ENCODE peak calls at places on chromosomes 12 and 14, in seven cellular contexts. One of them, this sample, is unnamed. For H3K9me3 and H3K4me1, the result is how much of the 10 kb centered on the place peaks cover.

GRCh38 chr12:92208613-92209121 is 63.0 kb upstream of the BTG1 start:
- DNase-seq in right atrium auricular region: no peak
- DNase-seq in CD8-positive, alpha-beta memory T cell: peak
- DNase-seq in NT2/D1: no peak
- DNase-seq in effector memory CD4-positive, alpha-beta T cell: peak
- DNase-seq in adipocyte: no peak
- DNase-seq in cardiac muscle cell: peak
- DNase-seq in this sample: peak

GRCh38 chr12:52918784-52919183 is 13.9 kb upstream of the KRT8 start:
- DNase-seq in right atrium auricular region: no peak
- DNase-seq in CD8-positive, alpha-beta memory T cell: no peak
- DNase-seq in NT2/D1: no peak
- DNase-seq in effector memory CD4-positive, alpha-beta T cell: no peak
- DNase-seq in adipocyte: no peak
- DNase-seq in cardiac muscle cell: no peak
- DNase-seq in this sample: no peak

GRCh38 chr12:57452937-57453509 is 2.1 kb upstream of the INHBE start:
- DNase-seq in right atrium auricular region: peak
- DNase-seq in CD8-positive, alpha-beta memory T cell: no peak
- DNase-seq in NT2/D1: peak
- DNase-seq in effector memory CD4-positive, alpha-beta T cell: no peak
- DNase-seq in adipocyte: peak
- DNase-seq in cardiac muscle cell: peak
- DNase-seq in this sample: peak

GRCh38 chr12:89355243-89356068 is 3.2 kb upstream of the DUSP6 start:
- DNase-seq in right atrium auricular region: no peak
- DNase-seq in CD8-positive, alpha-beta memory T cell: no peak
- DNase-seq in NT2/D1: no peak
- DNase-seq in effector memory CD4-positive, alpha-beta T cell: no peak
- DNase-seq in adipocyte: peak
- DNase-seq in cardiac muscle cell: no peak
- DNase-seq in this sample: no peak

GRCh38 chr14:34722723-34723545 is 8.5 kb upstream of the CFL2 start:
- DNase-seq in right atrium auricular region: peak
- DNase-seq in CD8-positive, alpha-beta memory T cell: peak
- DNase-seq in NT2/D1: no peak
- DNase-seq in effector memory CD4-positive, alpha-beta T cell: peak
- DNase-seq in adipocyte: peak
- DNase-seq in cardiac muscle cell: peak
- DNase-seq in this sample: peak

GRCh38 chr14:86462193-86462592 is 932.2 kb downstream of the FLRT2 start:
- DNase-seq in right atrium auricular region: no peak
- DNase-seq in CD8-positive, alpha-beta memory T cell: no peak
- DNase-seq in NT2/D1: peak
- DNase-seq in effector memory CD4-positive, alpha-beta T cell: no peak
- DNase-seq in adipocyte: peak
- DNase-seq in cardiac muscle cell: peak
- DNase-seq in this sample: no peak

GRCh38 chr12:110015132-110015531 is 15.9 kb downstream of the ANKRD13A start:
- DNase-seq in right atrium auricular region: no peak
- DNase-seq in CD8-positive, alpha-beta memory T cell: peak
- DNase-seq in NT2/D1: no peak
- DNase-seq in effector memory CD4-positive, alpha-beta T cell: no peak
- DNase-seq in adipocyte: no peak
- DNase-seq in cardiac muscle cell: no peak
- DNase-seq in this sample: peak

GRCh38 chr12:87092421-87092820 is 836.2 kb upstream of the MGAT4C start:
- DNase-seq in right atrium auricular region: no peak
- DNase-seq in CD8-positive, alpha-beta memory T cell: no peak
- DNase-seq in NT2/D1: no peak
- DNase-seq in effector memory CD4-positive, alpha-beta T cell: no peak
- DNase-seq in adipocyte: no peak
- DNase-seq in cardiac muscle cell: no peak
- DNase-seq in this sample: no peak

GRCh38 chr12:75526655-75527511 is 15.5 kb upstream of the KRR1 start:
- DNase-seq in right atrium auricular region: no peak
- DNase-seq in CD8-positive, alpha-beta memory T cell: no peak
- DNase-seq in NT2/D1: peak
- DNase-seq in effector memory CD4-positive, alpha-beta T cell: no peak
- DNase-seq in adipocyte: peak
- DNase-seq in cardiac muscle cell: peak
- DNase-seq in this sample: peak

GRCh38 chr12:24408305-24408704 is 458.8 kb upstream of the SOX5 start:
- DNase-seq in right atrium auricular region: no peak
- DNase-seq in CD8-positive, alpha-beta memory T cell: no peak
- DNase-seq in NT2/D1: no peak
- DNase-seq in effector memory CD4-positive, alpha-beta T cell: no peak
- DNase-seq in adipocyte: no peak
- DNase-seq in cardiac muscle cell: no peak
- DNase-seq in this sample: no peak

GRCh38 chr14:94038921-94039629 is 12.9 kb downstream of the OTUB2 start:
- DNase-seq in right atrium auricular region: no peak
- DNase-seq in CD8-positive, alpha-beta memory T cell: no peak
- DNase-seq in NT2/D1: no peak
- DNase-seq in effector memory CD4-positive, alpha-beta T cell: no peak
- DNase-seq in adipocyte: no peak
- DNase-seq in cardiac muscle cell: no peak
- DNase-seq in this sample: no peak

GRCh38 chr14:34365309-34365915 is 96.6 kb downstream of the SPTSSA start:
- DNase-seq in right atrium auricular region: no peak
- DNase-seq in CD8-positive, alpha-beta memory T cell: no peak
- DNase-seq in NT2/D1: no peak
- DNase-seq in effector memory CD4-positive, alpha-beta T cell: no peak
- DNase-seq in adipocyte: peak
- DNase-seq in cardiac muscle cell: peak
- DNase-seq in this sample: no peak

GRCh38 chr14:38074091-38074490 is 133.6 kb upstream of the SSTR1 start:
- DNase-seq in right atrium auricular region: no peak
- DNase-seq in CD8-positive, alpha-beta memory T cell: no peak
- DNase-seq in NT2/D1: no peak
- DNase-seq in effector memory CD4-positive, alpha-beta T cell: no peak
- DNase-seq in adipocyte: no peak
- DNase-seq in cardiac muscle cell: no peak
- DNase-seq in this sample: no peak

GRCh38 chr12:64237382-64237781 is 15.3 kb upstream of the KICS2 start:
- DNase-seq in right atrium auricular region: no peak
- DNase-seq in CD8-positive, alpha-beta memory T cell: no peak
- DNase-seq in NT2/D1: no peak
- DNase-seq in effector memory CD4-positive, alpha-beta T cell: no peak
- DNase-seq in adipocyte: no peak
- DNase-seq in cardiac muscle cell: no peak
- DNase-seq in this sample: no peak

GRCh38 chr14:104749111-104749649 is 3.8 kb upstream of the SIVA1 start:
- DNase-seq in right atrium auricular region: no peak
- DNase-seq in CD8-positive, alpha-beta memory T cell: no peak
- DNase-seq in NT2/D1: no peak
- DNase-seq in effector memory CD4-positive, alpha-beta T cell: no peak
- DNase-seq in adipocyte: peak
- DNase-seq in cardiac muscle cell: no peak
- DNase-seq in this sample: no peak

GRCh38 chr12:57893460-57894353 is 47.2 kb upstream of the CTDSP2 start:
- DNase-seq in right atrium auricular region: peak
- DNase-seq in CD8-positive, alpha-beta memory T cell: no peak
- DNase-seq in NT2/D1: peak
- DNase-seq in effector memory CD4-positive, alpha-beta T cell: no peak
- DNase-seq in adipocyte: peak
- DNase-seq in cardiac muscle cell: peak
- DNase-seq in this sample: no peak

GRCh38 chr14:77485901-77486678 is 12.5 kb downstream of the ISM2 start:
- DNase-seq in right atrium auricular region: no peak
- DNase-seq in CD8-positive, alpha-beta memory T cell: no peak
- DNase-seq in NT2/D1: no peak
- DNase-seq in effector memory CD4-positive, alpha-beta T cell: no peak
- DNase-seq in adipocyte: peak
- DNase-seq in cardiac muscle cell: no peak
- DNase-seq in this sample: no peak

GRCh38 chr14:68676511-68676943 is 116.3 kb downstream of the ZFP36L1 start:
- DNase-seq in right atrium auricular region: no peak
- DNase-seq in CD8-positive, alpha-beta memory T cell: no peak
- DNase-seq in NT2/D1: no peak
- DNase-seq in effector memory CD4-positive, alpha-beta T cell: no peak
- DNase-seq in adipocyte: no peak
- DNase-seq in cardiac muscle cell: no peak
- DNase-seq in this sample: no peak

GRCh38 chr12:94550964-94551363 is 91.3 kb upstream of the CEP83 start:
- DNase-seq in right atrium auricular region: no peak
- DNase-seq in CD8-positive, alpha-beta memory T cell: no peak
- DNase-seq in NT2/D1: no peak
- DNase-seq in effector memory CD4-positive, alpha-beta T cell: no peak
- DNase-seq in adipocyte: no peak
- DNase-seq in cardiac muscle cell: no peak
- DNase-seq in this sample: no peak

GRCh38 chr12:95201056-95201670 is 16.1 kb downstream of the FGD6 start:
- DNase-seq in right atrium auricular region: no peak
- DNase-seq in CD8-positive, alpha-beta memory T cell: no peak
- DNase-seq in NT2/D1: no peak
- DNase-seq in effector memory CD4-positive, alpha-beta T cell: no peak
- DNase-seq in adipocyte: peak
- DNase-seq in cardiac muscle cell: no peak
- DNase-seq in this sample: no peak

GRCh38 chr12:43556057-43556456 is 4.1 kb upstream of the ADAMTS20 start:
- DNase-seq in right atrium auricular region: no peak
- DNase-seq in CD8-positive, alpha-beta memory T cell: no peak
- DNase-seq in NT2/D1: no peak
- DNase-seq in effector memory CD4-positive, alpha-beta T cell: no peak
- DNase-seq in adipocyte: no peak
- DNase-seq in cardiac muscle cell: no peak
- DNase-seq in this sample: no peak

GRCh38 chr12:43551971-43552559 is at the start of gene ADAMTS20:
- DNase-seq in right atrium auricular region: no peak
- DNase-seq in CD8-positive, alpha-beta memory T cell: no peak
- DNase-seq in NT2/D1: peak
- DNase-seq in effector memory CD4-positive, alpha-beta T cell: no peak
- DNase-seq in adipocyte: peak
- DNase-seq in cardiac muscle cell: peak
- DNase-seq in this sample: no peak

GRCh38 chr12:43550831-43551270 is 1.2 kb downstream of the ADAMTS20 start:
- DNase-seq in right atrium auricular region: no peak
- DNase-seq in CD8-positive, alpha-beta memory T cell: no peak
- DNase-seq in NT2/D1: no peak
- DNase-seq in effector memory CD4-positive, alpha-beta T cell: no peak
- DNase-seq in adipocyte: no peak
- DNase-seq in cardiac muscle cell: peak
- DNase-seq in this sample: no peak

GRCh38 chr12:43551271-43551970 is 582 bp downstream of the ADAMTS20 start:
- DNase-seq in right atrium auricular region: no peak
- DNase-seq in CD8-positive, alpha-beta memory T cell: no peak
- DNase-seq in NT2/D1: peak
- DNase-seq in effector memory CD4-positive, alpha-beta T cell: no peak
- DNase-seq in adipocyte: peak
- DNase-seq in cardiac muscle cell: peak
- DNase-seq in this sample: no peak
- H3K4me3 ChIP-seq in right atrium auricular region: peak
- H3K4me3 ChIP-seq in CD8-positive, alpha-beta memory T cell: no peak
- H3K4me3 ChIP-seq in NT2/D1: peak
- H3K4me3 ChIP-seq in effector memory CD4-positive, alpha-beta T cell: no peak
- H3K4me3 ChIP-seq in adipocyte: peak
- H3K4me3 ChIP-seq in cardiac muscle cell: peak
- H3K4me3 ChIP-seq in this sample: no peak

GRCh38 chr12:126507231-126507630 is 1442.0 kb downstream of the AACS start:
- DNase-seq in right atrium auricular region: no peak
- DNase-seq in CD8-positive, alpha-beta memory T cell: no peak
- DNase-seq in NT2/D1: no peak
- DNase-seq in effector memory CD4-positive, alpha-beta T cell: no peak
- DNase-seq in adipocyte: no peak
- DNase-seq in cardiac muscle cell: no peak
- DNase-seq in this sample: no peak
- H3K9me3 ChIP-seq in right atrium auricular region: under half
- H3K9me3 ChIP-seq in CD8-positive, alpha-beta memory T cell: under half
- H3K9me3 ChIP-seq in NT2/D1: under half
- H3K9me3 ChIP-seq in effector memory CD4-positive, alpha-beta T cell: under half
- H3K9me3 ChIP-seq in adipocyte: under half
- H3K9me3 ChIP-seq in cardiac muscle cell: under half
- H3K9me3 ChIP-seq in this sample: under half

DNA sequence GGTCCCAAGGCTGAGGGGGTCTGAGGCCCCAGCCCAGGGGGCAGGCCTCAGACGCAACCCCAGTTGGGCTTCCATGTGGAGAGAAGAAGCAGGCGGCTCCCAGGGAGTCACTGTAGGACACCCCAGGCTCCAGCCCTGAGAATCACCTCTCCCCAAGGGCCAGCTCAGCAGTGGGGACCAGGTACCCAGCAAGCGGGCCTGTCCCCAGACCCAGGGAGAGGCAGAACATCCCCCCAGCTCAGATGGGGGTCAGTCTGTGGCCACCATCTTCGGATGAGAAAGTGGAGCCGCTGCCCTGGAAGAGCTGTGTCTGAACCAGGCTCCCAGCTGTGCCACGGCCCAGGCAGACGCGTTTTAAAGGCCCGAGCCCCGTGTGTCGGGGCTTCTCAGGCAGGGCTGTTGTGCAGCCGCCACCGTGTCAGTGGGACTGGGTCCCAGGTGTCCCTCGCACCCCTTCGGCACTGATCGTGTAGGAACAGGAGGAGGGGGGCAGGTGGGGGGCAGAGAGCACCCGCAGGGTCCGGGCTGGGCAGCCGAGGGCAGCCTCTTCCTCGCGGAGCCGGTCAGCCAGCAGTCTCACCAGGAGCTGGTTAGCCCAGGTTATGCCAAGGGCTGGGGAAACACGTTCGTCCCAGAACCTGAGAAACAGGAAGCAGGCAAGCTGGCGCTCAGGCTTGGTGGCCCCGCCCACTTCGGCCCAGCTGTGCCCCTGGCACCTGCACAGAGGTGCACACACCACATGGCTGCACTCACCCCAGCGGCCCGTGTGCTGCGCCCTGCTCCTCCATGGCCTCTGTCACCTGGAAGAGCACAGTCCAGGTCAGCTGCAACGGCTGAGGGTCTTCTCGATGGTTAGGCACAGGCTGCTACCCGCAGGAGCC is 16.6 kb downstream of the XRCC3 start:
- DNase-seq in right atrium auricular region: no peak
- DNase-seq in CD8-positive, alpha-beta memory T cell: no peak
- DNase-seq in NT2/D1: no peak
- DNase-seq in effector memory CD4-positive, alpha-beta T cell: no peak
- DNase-seq in adipocyte: no peak
- DNase-seq in cardiac muscle cell: no peak
- DNase-seq in this sample: no peak
- H3K4me1 ChIP-seq in right atrium auricular region: under half
- H3K4me1 ChIP-seq in CD8-positive, alpha-beta memory T cell: under half
- H3K4me1 ChIP-seq in NT2/D1: under half
- H3K4me1 ChIP-seq in effector memory CD4-positive, alpha-beta T cell: under half
- H3K4me1 ChIP-seq in adipocyte: under half
- H3K4me1 ChIP-seq in cardiac muscle cell: under half
- H3K4me1 ChIP-seq in this sample: under half

DNA sequence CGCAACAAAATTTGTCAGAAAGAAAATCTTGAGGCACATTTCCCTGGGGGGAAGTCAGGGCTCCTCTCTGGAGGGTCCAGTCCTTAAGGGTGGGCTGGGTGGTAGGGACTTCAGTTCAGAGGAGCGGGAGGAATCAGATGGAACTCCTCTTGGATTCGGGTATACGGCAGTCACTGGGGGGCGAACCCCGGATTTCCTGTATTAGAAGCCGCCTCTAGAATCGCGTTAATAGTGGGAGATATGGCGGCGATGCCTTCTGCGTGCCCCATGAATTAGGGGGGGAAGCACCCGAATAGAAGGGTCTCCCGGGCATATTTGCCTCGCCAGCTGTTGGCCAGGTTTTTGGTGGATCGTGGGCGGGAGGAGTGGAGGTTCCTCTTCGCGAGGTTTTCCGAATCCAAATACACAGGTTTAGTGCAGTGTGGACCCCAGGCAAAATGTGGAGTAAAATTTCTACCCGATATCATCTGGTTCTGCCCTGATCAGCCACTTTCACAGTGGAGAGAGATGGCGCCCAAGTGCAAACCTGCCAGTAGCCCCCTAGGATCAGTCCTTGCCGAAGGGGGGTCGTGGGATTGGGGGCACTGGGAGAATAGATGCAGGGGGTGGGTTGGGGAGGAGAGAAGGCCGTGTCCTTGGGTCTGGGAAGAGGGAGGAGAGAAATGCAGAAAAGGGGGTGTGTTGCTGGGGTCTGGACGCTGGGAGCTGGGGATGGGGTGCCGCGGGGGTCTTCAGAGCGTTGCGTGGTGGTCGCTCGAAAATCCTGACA is 637 bp downstream of the MEG3 start:
- DNase-seq in right atrium auricular region: no peak
- DNase-seq in CD8-positive, alpha-beta memory T cell: no peak
- DNase-seq in NT2/D1: no peak
- DNase-seq in effector memory CD4-positive, alpha-beta T cell: no peak
- DNase-seq in adipocyte: peak
- DNase-seq in cardiac muscle cell: no peak
- DNase-seq in this sample: no peak
- H3K4me3 ChIP-seq in right atrium auricular region: peak
- H3K4me3 ChIP-seq in CD8-positive, alpha-beta memory T cell: no peak
- H3K4me3 ChIP-seq in NT2/D1: no peak
- H3K4me3 ChIP-seq in effector memory CD4-positive, alpha-beta T cell: no peak
- H3K4me3 ChIP-seq in adipocyte: peak
- H3K4me3 ChIP-seq in cardiac muscle cell: no peak
- H3K4me3 ChIP-seq in this sample: no peak

This sample was measured in naive thymus-derived CD4-positive, alpha-beta T cell.